ENCODE peak calls at places on chromosomes 12 and 14, in eight cellular contexts. W is upper lobe of left lung; N is fibroblast of mammary gland; A is GM12864; Z is HCT116; K is Peyer's patch; B is AG04450; J is CD8-positive, alpha-beta T cell. O is an unnamed sample.

GRCh38 chr14:97603201-97603600 is 806.0 kb downstream of the VRK1 start:
- DNase-seq in Z (no peak), J (peak), A (no peak), K (no peak), N (no peak), W (no peak), B (no peak), O (no peak)

GRCh38 chr12:105382771-105383632 is 52.5 kb downstream of the C12orf75 start:
- DNase-seq in N (peak), B (peak), W (no peak), J (no peak), Z (peak), A (peak), K (no peak), O (peak)

GRCh38 chr12:98671459-98671858 is 26.4 kb downstream of the APAF1 start:
- DNase-seq in A (no peak), K (no peak), N (no peak), Z (no peak), B (no peak), J (no peak), W (no peak), O (no peak)

GRCh38 chr14:39368261-39368959 is 63.8 kb downstream of the FBXO33 start:
- DNase-seq in Z (peak), N (peak), J (no peak), W (no peak), B (peak), K (no peak), A (peak), O (no peak)

GRCh38 chr12:57299514-57300016 is 48.6 kb upstream of the STAC3 start:
- DNase-seq in J (no peak), N (peak), B (no peak), Z (no peak), A (no peak), K (no peak), W (no peak), O (no peak)

GRCh38 chr14:41280745-41281144 is 325.9 kb upstream of the LRFN5 start:
- DNase-seq in B (no peak), W (no peak), K (no peak), J (no peak), A (no peak), N (peak), Z (no peak), O (no peak)

GRCh38 chr12:12505544-12506501 is 56.8 kb downstream of the DUSP16 start:
- DNase-seq in A (peak), W (no peak), B (peak), N (peak), K (no peak), J (no peak), Z (no peak), O (no peak)

GRCh38 chr14:68285421-68286179 is 466.0 kb downstream of the RAD51B start:
- DNase-seq in A (no peak), N (peak), J (peak), W (no peak), Z (no peak), K (peak), B (no peak), O (no peak)

GRCh38 chr12:42458575-42458974 is 131.0 kb downstream of the PRICKLE1 start:
- DNase-seq in W (no peak), B (no peak), J (no peak), N (no peak), A (no peak), Z (no peak), K (no peak), O (no peak)

GRCh38 chr12:80901661-80902060 is 36.1 kb downstream of the LIN7A start:
- DNase-seq in A (no peak), Z (no peak), W (no peak), J (no peak), K (no peak), B (no peak), N (no peak), O (no peak)

GRCh38 chr14:59331217-59331616 is 134.0 kb downstream of the GPR135 start:
- DNase-seq in W (no peak), K (no peak), A (no peak), N (no peak), Z (no peak), B (no peak), J (no peak), O (no peak)

GRCh38 chr12:26813812-26814211 is 19.2 kb downstream of the ITPR2 start:
- DNase-seq in K (no peak), A (no peak), W (no peak), B (no peak), J (no peak), N (peak), Z (no peak), O (no peak)

GRCh38 chr12:121214171-121214777 is 4.3 kb downstream of the P2RX4 start:
- DNase-seq in Z (no peak), J (no peak), K (no peak), W (no peak), B (no peak), N (peak), A (no peak), O (no peak)

GRCh38 chr14:72644038-72644437 is 249.9 kb downstream of the DPF3 start:
- DNase-seq in N (no peak), Z (no peak), K (no peak), A (no peak), J (no peak), W (no peak), B (no peak), O (no peak)

GRCh38 chr12:47990351-47991105 is 13.7 kb downstream of the COL2A1 start:
- DNase-seq in J (peak), W (no peak), K (peak), A (peak), B (no peak), N (peak), Z (no peak), O (peak)

GRCh38 chr14:58199726-58200479 is at the start of gene ACTR10:
- DNase-seq in K (peak), J (peak), Z (peak), N (peak), A (peak), B (no peak), W (peak), O (peak)

GRCh38 chr14:90544566-90544965 is 147.7 kb downstream of the CALM1 start:
- DNase-seq in J (no peak), A (no peak), N (no peak), K (no peak), W (no peak), Z (no peak), B (no peak), O (no peak)

GRCh38 chr14:104870368-104871144 is 5.5 kb downstream of the CEP170B start:
- DNase-seq in Z (no peak), K (peak), N (no peak), J (peak), W (peak), B (no peak), A (no peak), O (no peak)

GRCh38 chr12:132689227-132689626 is 1.8 kb downstream of the PXMP2 start:
- DNase-seq in W (peak), K (peak), A (no peak), J (no peak), N (no peak), Z (no peak), B (no peak), O (no peak)
- H3K4me3 ChIP-seq in W (peak), K (peak), A (no peak), J (no peak), N (no peak), Z (no peak), B (peak), O (no peak)

DNA sequence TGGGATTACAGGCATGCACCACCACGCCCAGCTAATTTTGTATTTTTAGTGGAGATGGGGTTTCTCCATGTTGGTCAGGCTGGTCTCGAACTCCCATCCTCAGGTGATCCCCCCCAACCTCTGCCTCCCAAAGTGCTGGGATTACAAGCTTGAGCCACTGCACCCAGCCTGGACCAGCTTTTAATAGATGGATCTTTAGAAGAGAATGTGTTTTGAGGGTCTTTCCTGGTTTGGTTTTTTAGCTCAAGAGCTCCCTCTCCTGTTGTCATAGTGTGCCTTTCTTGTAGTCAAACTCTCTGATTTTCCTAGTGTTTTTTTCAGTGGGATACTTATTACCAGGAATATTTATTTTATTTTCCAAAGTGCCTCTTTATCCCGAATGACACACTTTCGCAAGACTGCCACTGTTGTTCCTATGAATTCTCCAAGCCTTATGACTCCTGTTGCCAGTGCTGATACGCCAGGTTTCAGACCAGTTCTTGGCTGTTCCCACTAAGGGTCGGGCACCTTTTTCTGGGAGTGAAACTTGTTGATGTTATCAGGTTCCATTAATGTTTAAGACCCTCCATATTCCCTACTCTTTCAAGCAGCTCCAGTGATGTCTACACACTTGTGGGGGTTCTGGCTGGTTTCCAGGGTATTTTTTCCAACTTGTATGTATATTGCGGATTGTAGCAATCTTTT is 31.5 kb upstream of the LIMA1 start:
- DNase-seq in A (no peak), Z (no peak), B (peak), N (peak), K (no peak), J (no peak), W (no peak), O (no peak)
- TF ChIP-seq CTCF in A (peak), Z (peak), B (peak), N (peak), K (peak), J (peak), W (peak), O (peak)

GRCh38 chr12:45988259-45988658 is 2.1 kb downstream of the SCAF11 start:
- DNase-seq in Z (no peak), K (no peak), N (peak), A (no peak), J (no peak), B (no peak), W (no peak), O (no peak)
- H3K4me3 ChIP-seq in Z (no peak), K (no peak), N (peak), A (peak), J (no peak), B (peak), W (peak), O (peak)

GRCh38 chr12:78120866-78121590 is 290.3 kb downstream of the NAV3 start:
- DNase-seq in J (no peak), B (no peak), Z (peak), W (no peak), A (no peak), N (peak), K (no peak), O (peak)

GRCh38 chr12:78115889-78116288 is 285.2 kb downstream of the NAV3 start:
- DNase-seq in W (no peak), J (no peak), A (no peak), B (no peak), Z (no peak), N (peak), K (no peak), O (no peak)

GRCh38 chr12:78118486-78118885 is 287.8 kb downstream of the NAV3 start:
- DNase-seq in N (no peak), Z (no peak), B (no peak), K (no peak), A (no peak), J (no peak), W (no peak), O (no peak)

GRCh38 chr12:78119351-78119918 is 288.7 kb downstream of the NAV3 start:
- DNase-seq in J (no peak), K (no peak), N (no peak), A (no peak), B (no peak), W (no peak), Z (no peak), O (no peak)

GRCh38 chr12:78118036-78118435 is 287.3 kb downstream of the NAV3 start:
- DNase-seq in Z (no peak), N (no peak), A (no peak), B (no peak), W (no peak), J (no peak), K (no peak), O (no peak)
- TF ChIP-seq CTCF in Z (peak), N (peak), A (no peak), B (peak), W (no peak), J (no peak), K (no peak), O (no peak)

DNA sequence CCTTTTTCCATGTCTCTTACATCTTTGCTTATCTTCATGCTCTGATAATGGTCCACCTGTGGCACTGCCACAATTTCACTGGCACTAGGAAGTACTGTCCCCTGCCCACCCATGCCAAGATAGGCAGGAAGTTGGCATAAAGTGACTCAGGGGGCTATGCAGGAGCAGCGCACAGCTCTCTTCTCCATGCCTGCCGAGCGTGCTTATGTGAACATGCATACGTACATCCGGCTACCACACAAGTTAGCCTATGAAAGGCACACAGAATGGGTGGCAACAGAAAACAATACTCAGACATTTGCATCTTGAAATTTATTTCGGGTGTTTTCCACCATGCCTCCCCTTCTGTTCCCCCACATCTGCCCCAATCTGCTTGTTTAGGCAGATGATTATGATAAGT is 174.4 kb upstream of the GZMB start:
- DNase-seq in N (no peak), K (no peak), W (no peak), Z (no peak), A (no peak), J (no peak), B (no peak), O (no peak)
- H3K4me3 ChIP-seq in N (no peak), K (no peak), W (no peak), Z (no peak), A (no peak), J (no peak), B (no peak), O (no peak)

GRCh38 chr12:53670966-53671365 is 4.9 kb downstream of the ATP5MC2 start:
- DNase-seq in B (no peak), J (no peak), N (no peak), K (no peak), A (no peak), Z (no peak), W (no peak), O (no peak)

GRCh38 chr12:53676715-53677611 is 1.1 kb upstream of the ATP5MC2 start:
- DNase-seq in A (no peak), N (peak), K (peak), Z (no peak), J (no peak), W (peak), B (no peak), O (no peak)

GRCh38 chr12:53674977-53675700 is 744 bp downstream of the ATP5MC2 start:
- DNase-seq in Z (no peak), B (no peak), A (no peak), K (no peak), N (peak), J (no peak), W (no peak), O (no peak)

GRCh38 chr12:53677612-53678133 is 1.8 kb upstream of the ATP5MC2 start:
- DNase-seq in Z (no peak), K (no peak), J (no peak), A (no peak), W (no peak), N (no peak), B (no peak), O (no peak)

DNA sequence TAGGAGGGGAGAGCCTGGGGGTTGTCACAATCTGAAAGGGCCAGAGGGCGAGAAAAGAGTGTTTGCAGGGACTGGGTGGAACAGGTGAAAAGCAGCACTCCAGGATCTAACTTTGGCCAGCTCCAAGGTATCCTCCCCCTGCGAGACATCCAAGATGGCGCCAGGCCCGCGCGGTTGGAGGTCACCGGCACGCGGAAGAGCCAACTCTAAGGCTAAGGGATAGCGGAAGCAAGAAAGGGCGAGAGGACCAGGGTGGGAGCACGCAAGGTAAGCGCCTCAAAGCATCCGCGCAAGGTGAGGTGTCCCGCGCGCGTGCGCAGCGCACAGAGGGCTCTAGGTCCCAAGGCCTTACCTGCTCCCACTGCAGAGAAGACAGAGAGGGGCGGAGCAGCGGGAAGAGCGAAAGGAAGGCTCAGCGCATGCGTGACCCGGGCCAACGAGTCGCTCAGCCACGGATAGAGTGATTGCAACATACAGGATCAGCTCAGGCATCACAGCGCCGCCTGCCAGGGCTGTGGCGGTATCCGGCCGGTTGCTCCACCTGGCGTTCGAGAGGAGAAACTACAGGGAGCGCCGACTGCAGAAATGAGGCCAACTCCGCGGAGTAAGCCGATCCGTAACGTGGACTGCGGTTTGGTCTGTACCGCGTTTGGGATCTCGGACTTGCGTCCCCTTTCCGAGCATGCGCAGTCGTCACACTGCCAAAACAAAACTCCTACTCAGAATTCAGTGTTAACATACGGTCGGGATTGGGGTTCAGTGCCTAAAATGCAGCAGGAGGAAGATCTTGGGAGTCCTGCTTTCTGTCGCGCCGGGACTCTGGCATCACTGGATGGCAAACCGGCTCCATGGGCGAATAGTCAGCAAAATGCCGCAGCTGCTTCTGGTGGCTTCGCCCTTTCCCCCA is at the start of gene ATP5MC2:
- DNase-seq in Z (peak), W (peak), N (peak), J (peak), B (peak), A (peak), K (peak), O (peak)
- TF ChIP-seq CTCF in Z (peak), W (peak), N (peak), J (peak), B (peak), A (peak), K (peak), O (peak)

GRCh38 chr14:28765169-28765906 is 1.2 kb upstream of the FOXG1 start:
- DNase-seq in B (no peak), A (no peak), W (no peak), K (no peak), Z (no peak), N (no peak), J (no peak), O (no peak)
- H3K4me3 ChIP-seq in B (peak), A (no peak), W (peak), K (peak), Z (no peak), N (no peak), J (no peak), O (no peak)

GRCh38 chr12:112473056-112473455 is 54.3 kb downstream of the PTPN11 start:
- DNase-seq in N (no peak), B (no peak), Z (no peak), W (no peak), K (no peak), J (no peak), A (no peak), O (no peak)
- TF ChIP-seq CTCF in N (peak), B (no peak), Z (no peak), W (no peak), K (no peak), J (no peak), A (peak), O (no peak)

DNA sequence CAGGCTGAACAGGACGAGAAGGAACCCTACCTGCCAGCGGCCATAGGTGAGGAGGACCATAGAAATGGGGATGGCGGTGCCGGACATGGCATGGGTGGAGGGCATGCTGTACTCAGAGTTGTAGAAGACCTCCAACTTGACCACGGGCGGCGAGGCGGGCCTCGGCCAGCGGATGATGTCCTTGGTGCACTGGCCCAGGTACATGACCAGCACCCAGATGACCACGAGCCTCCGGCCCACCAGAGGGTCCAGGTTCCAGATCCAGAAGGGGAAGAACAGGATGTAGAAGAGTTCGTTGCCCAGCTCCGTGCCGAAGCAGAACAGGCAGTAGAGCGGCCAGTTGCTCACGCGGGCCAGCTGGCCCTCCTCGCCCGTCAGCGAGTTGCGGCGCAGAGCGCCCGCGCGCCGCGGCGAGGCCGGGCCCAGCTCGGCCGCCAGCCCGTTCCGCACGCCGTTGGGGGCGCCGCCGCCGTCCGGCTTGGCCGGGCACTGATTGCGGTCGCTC is 582 bp downstream of the SGPP1 start:
- DNase-seq in A (no peak), K (peak), W (peak), Z (no peak), N (peak), B (peak), J (no peak), O (no peak)
- H3K4me3 ChIP-seq in A (peak), K (peak), W (peak), Z (peak), N (peak), B (peak), J (peak), O (peak)